ENCODE peak calls at places on chromosome 11, in five cellular contexts. C is HFF-Myc; G is NCI-H1694; L is left ventricle myocardium superior; B is activated CD8-positive, alpha-beta T cell treated with anti-CD3 and anti-CD28 coated beads, Interleukin-2, amount 10 ng/mL, durations not matched to agents 7 days and 5 days. A is an unnamed sample.

GRCh38 chr11:112656772-112657428 is 304.3 kb upstream of the NCAM1 start:
- DNase-seq in G (no peak), L (no peak), C (no peak), B (no peak), A (no peak)

GRCh38 chr11:74465291-74465708 is 2.0 kb downstream of the KCNE3 start:
- DNase-seq in B (no peak), L (no peak), C (no peak), G (no peak), A (no peak)

GRCh38 chr11:17791144-17791543 is 56.6 kb downstream of the KCNC1 start:
- DNase-seq in L (no peak), C (no peak), B (no peak), G (no peak), A (no peak)

GRCh38 chr11:12195773-12196172 is 85.4 kb downstream of the MICAL2 start:
- DNase-seq in B (peak), G (no peak), C (no peak), L (no peak), A (no peak)

GRCh38 chr11:131311746-131312145 is 58.7 kb upstream of the NTM start:
- DNase-seq in L (no peak), G (no peak), C (no peak), B (no peak), A (no peak)

GRCh38 chr11:44028401-44028800 is 19.4 kb upstream of the ACCSL start:
- DNase-seq in C (no peak), B (no peak), L (no peak), G (no peak), A (peak)

GRCh38 chr11:115317428-115318185 is 186.6 kb downstream of the CADM1 start:
- DNase-seq in L (no peak), B (no peak), C (no peak), G (no peak), A (no peak)

GRCh38 chr11:61126266-61126665 is 24.0 kb downstream of the CD5 start:
- DNase-seq in C (no peak), G (no peak), B (no peak), L (peak), A (no peak)

GRCh38 chr11:73862971-73863370 is 13.7 kb downstream of the COA4 start:
- DNase-seq in C (no peak), L (no peak), B (no peak), G (no peak), A (no peak)

GRCh38 chr11:124297921-124298320 is 15.8 kb downstream of the OR8D1 start:
- DNase-seq in L (no peak), C (no peak), B (no peak), G (no peak), A (no peak)

GRCh38 chr11:122977455-122978302 is 4.0 kb downstream of the BSX start:
- DNase-seq in G (no peak), L (no peak), B (no peak), C (no peak), A (no peak)

GRCh38 chr11:66056541-66056940 is 4.4 kb downstream of the SF3B2 start:
- DNase-seq in B (no peak), C (no peak), L (no peak), G (no peak), A (no peak)

GRCh38 chr11:116457336-116458007 is 315.3 kb downstream of the BUD13 start:
- DNase-seq in G (no peak), B (no peak), C (no peak), L (no peak), A (no peak)

GRCh38 chr11:80595011-80595410 is 1154.2 kb upstream of the TENM4 start:
- DNase-seq in G (no peak), B (no peak), C (no peak), L (no peak), A (no peak)

GRCh38 chr11:117731689-117732290 is 65.2 kb downstream of the DSCAML1 start:
- DNase-seq in C (no peak), B (no peak), G (no peak), L (no peak), A (no peak)

GRCh38 chr11:14892577-14892976 is 546 bp upstream of the CYP2R1 start:
- DNase-seq in L (no peak), B (no peak), C (no peak), G (no peak), A (no peak)

GRCh38 chr11:119593346-119593745 is 135.7 kb downstream of the NECTIN1 start:
- DNase-seq in L (no peak), C (no peak), B (no peak), G (no peak), A (no peak)

GRCh38 chr11:134679592-134679991 is 267.6 kb upstream of the B3GAT1 start:
- DNase-seq in B (no peak), C (no peak), G (no peak), L (no peak), A (peak)

GRCh38 chr11:76047766-76048165 is 158.5 kb downstream of the WNT11 start:
- DNase-seq in L (no peak), C (peak), G (no peak), B (no peak), A (no peak)

GRCh38 chr11:120510406-120511115 is 987 bp upstream of the GRIK4 start:
- DNase-seq in B (no peak), C (no peak), G (no peak), L (no peak), A (no peak)

GRCh38 chr11:1484061-1484671 is 2.4 kb downstream of the MOB2 start:
- DNase-seq in C (no peak), G (no peak), L (peak), B (no peak), A (no peak)

GRCh38 chr11:125167292-125167953 is 2.9 kb downstream of the PKNOX2 start:
- DNase-seq in L (peak), G (no peak), C (no peak), B (no peak), A (no peak)

GRCh38 chr11:96001037-96001436 is 77.1 kb upstream of the MTMR2 start:
- DNase-seq in C (no peak), L (peak), G (no peak), B (no peak), A (peak)

GRCh38 chr11:121965330-121965729 is 150.7 kb downstream of the BLID start:
- DNase-seq in B (no peak), G (no peak), C (no peak), L (no peak), A (no peak)

GRCh38 chr11:126182787-126183445 is 28.5 kb downstream of the RPUSD4 start:
- DNase-seq in L (no peak), G (no peak), C (no peak), B (no peak), A (no peak)

GRCh38 chr11:96112192-96113099 is 188.5 kb upstream of the MTMR2 start:
- DNase-seq in L (no peak), G (no peak), C (no peak), B (no peak), A (no peak)

GRCh38 chr11:73266644-73267015 is 5.5 kb upstream of the P2RY6 start:
- DNase-seq in C (no peak), G (no peak), B (no peak), L (no peak), A (peak)

GRCh38 chr11:75429902-75430691 is 2.9 kb downstream of the KLHL35 start:
- DNase-seq in L (peak), G (no peak), B (peak), C (no peak), A (no peak)

GRCh38 chr11:16936643-16937042 is 77.6 kb downstream of the PLEKHA7 start:
- DNase-seq in G (no peak), B (no peak), L (no peak), C (no peak), A (no peak)

GRCh38 chr11:62153617-62154016 is 29.8 kb downstream of the INCENP start:
- DNase-seq in C (no peak), B (no peak), L (no peak), G (no peak), A (no peak)

GRCh38 chr11:64036081-64037026 is 623 bp downstream of the FLRT1 start:
- DNase-seq in C (no peak), L (peak), G (no peak), B (no peak), A (no peak)

GRCh38 chr11:30150425-30150824 is 80.4 kb upstream of the FSHB start:
- DNase-seq in G (no peak), C (no peak), B (no peak), L (no peak), A (no peak)

GRCh38 chr11:70618471-70619101 is 220.3 kb downstream of the CTTN start:
- DNase-seq in L (no peak), C (no peak), G (no peak), B (no peak), A (no peak)

GRCh38 chr11:6481012-6481923 is at the start of the genes ARFIP2 and TIMM10B:
- DNase-seq in C (peak), L (peak), G (peak), B (peak), A (peak)

A was measured in suprapubic skin.